ENCODE peak calls at places on chromosomes 2 and 18, in ten cellular contexts. H, M, O, A, N, D, E, Z, S and C are unnamed samples.

GRCh38 chr2:45823723-45824206 is 172.3 kb downstream of the PRKCE start:
- DNase-seq in S (peak), H (peak), D (no peak), M (peak), Z (peak), N (peak), O (peak), A (peak), E (no peak), C (no peak)

GRCh38 chr2:20539776-20540586 is 93.1 kb downstream of the RHOB start:
- DNase-seq in E (no peak), O (no peak), S (no peak), Z (no peak), D (peak), H (peak), A (no peak), M (no peak), N (no peak), C (no peak)

GRCh38 chr2:131517106-131517831 is 10.4 kb upstream of the CCDC74A start:
- DNase-seq in S (no peak), O (no peak), D (no peak), H (no peak), Z (no peak), E (no peak), A (no peak), M (no peak), N (no peak), C (no peak)

GRCh38 chr2:111694690-111695089 is 189.3 kb downstream of the ANAPC1 start:
- DNase-seq in O (no peak), A (peak), E (no peak), D (peak), M (peak), H (peak), Z (peak), S (no peak), N (peak), C (peak)

GRCh38 chr2:30336978-30337841 is 105.9 kb downstream of the LBH start:
- DNase-seq in N (no peak), M (no peak), A (peak), O (no peak), D (no peak), Z (no peak), H (no peak), S (no peak), E (no peak), C (no peak)

GRCh38 chr2:238152811-238153688 is 5.7 kb upstream of the ERFE start:
- DNase-seq in N (no peak), H (no peak), E (no peak), M (no peak), Z (no peak), A (no peak), S (peak), O (no peak), D (no peak), C (no peak)

GRCh38 chr2:50607746-50608145 is 424.2 kb downstream of the NRXN1 start:
- DNase-seq in D (no peak), S (no peak), M (no peak), O (no peak), Z (no peak), H (no peak), N (no peak), A (no peak), E (no peak), C (no peak)

GRCh38 chr2:239181601-239182471 is 219.0 kb downstream of the HDAC4 start:
- DNase-seq in S (no peak), E (no peak), Z (no peak), H (no peak), M (no peak), O (peak), D (no peak), N (no peak), A (no peak), C (no peak)

GRCh38 chr18:79944126-79944731 is 7.2 kb downstream of the SLC66A2 start:
- DNase-seq in E (no peak), Z (peak), M (no peak), H (no peak), D (no peak), S (no peak), A (no peak), O (no peak), N (no peak), C (no peak)

GRCh38 chr2:168495524-168495923 is 39.5 kb downstream of the CERS6 start:
- DNase-seq in S (no peak), H (no peak), Z (no peak), N (no peak), D (no peak), E (no peak), M (no peak), A (no peak), O (no peak), C (no peak)

GRCh38 chr2:227456772-227457171 is 15.2 kb upstream of the AGFG1 start:
- DNase-seq in M (no peak), Z (peak), N (no peak), D (peak), E (no peak), A (no peak), S (no peak), H (no peak), O (no peak), C (no peak)

DNA sequence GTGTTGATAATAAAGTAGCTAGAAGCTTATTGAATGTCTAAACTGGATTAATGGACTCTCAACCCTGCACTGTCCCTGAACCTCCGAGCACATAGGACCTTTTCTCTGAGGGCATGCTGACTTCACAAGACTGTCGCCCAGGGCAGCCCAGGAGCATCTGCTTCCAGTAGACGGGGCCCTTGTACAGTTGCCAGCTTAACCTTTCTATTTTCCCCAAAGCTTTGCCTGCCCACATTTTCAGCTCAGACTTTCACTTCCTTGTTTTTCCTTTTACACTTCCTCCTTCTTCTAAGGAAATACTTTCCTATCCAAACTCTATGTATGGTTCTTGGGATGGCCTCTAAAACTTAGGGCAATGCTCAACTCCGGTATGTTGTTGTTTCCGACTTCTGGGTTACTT is 1.3 kb downstream of the VWA3B start:
- DNase-seq in H (no peak), N (no peak), D (no peak), E (no peak), M (no peak), S (no peak), O (no peak), A (no peak), Z (no peak), C (no peak)
- H3K4me3 ChIP-seq in H (no peak), N (no peak), D (no peak), E (no peak), M (no peak), S (no peak), O (no peak), A (no peak), Z (no peak), C (no peak)

GRCh38 chr18:45284174-45284573 is 331.1 kb upstream of the SLC14A2 start:
- DNase-seq in S (no peak), D (no peak), O (no peak), N (no peak), M (no peak), H (no peak), A (no peak), Z (no peak), E (no peak), C (no peak)
- TF ChIP-seq CTCF in S (no peak), D (no peak), O (no peak), N (no peak), M (no peak), H (no peak), A (no peak), Z (no peak), E (no peak), C (no peak)

DNA sequence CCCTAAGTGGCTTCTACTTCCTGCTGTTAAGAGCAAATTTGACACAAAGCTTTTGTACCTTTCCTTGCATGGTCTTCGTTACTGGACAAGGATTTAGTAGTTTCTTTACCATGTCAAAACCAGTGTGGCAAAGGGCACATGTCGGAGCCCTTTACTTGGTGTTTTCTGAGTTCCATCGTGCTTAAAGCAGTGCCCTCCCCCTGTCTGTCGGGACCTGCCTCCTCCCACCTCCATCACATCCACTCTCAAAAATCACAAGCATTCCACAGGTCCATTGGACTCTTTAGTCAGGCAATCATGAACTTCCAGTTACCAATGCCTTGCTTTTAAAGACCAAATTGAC is 763 bp downstream of the CCDC141 start:
- DNase-seq in E (no peak), N (no peak), D (no peak), S (no peak), A (no peak), O (no peak), Z (no peak), H (no peak), M (no peak), C (no peak)
- H3K4me3 ChIP-seq in E (no peak), N (no peak), D (no peak), S (peak), A (no peak), O (peak), Z (no peak), H (no peak), M (no peak), C (no peak)

DNA sequence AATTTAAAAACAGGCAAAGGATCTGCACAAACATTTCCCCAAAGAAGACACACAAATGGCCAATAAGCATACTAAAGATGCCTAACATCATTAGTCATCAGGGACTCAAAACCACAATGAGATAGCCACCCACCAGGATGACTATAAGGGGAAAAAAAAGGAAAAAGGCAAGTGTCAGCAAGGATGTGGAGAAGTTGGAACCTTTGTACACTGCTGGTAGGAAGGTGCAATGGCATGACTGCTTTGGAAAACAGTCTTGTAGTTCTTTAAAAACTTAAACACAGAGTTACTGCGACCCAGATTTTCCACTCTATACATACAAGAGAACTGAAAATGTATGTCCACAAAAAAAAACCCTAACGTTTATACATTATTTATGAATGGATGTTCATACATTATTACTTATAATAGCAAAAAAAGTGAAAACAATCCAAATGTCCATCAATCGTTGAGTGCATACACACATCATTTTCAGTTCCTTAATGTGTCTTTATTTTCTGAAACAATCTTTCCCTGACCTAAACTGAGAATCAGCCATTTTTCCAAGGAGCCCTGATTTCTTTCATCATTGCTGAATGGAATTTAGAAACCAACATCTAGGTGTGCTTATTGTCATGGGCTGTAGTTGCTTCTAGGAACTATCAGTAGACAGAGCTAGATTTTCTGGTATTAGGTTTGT is 64.7 kb upstream of the TLK1 start:
- DNase-seq in D (peak), A (peak), O (no peak), H (no peak), M (peak), Z (peak), S (no peak), N (peak), E (peak), C (peak)
- TF ChIP-seq CTCF in D (peak), A (peak), O (no peak), H (no peak), M (peak), Z (peak), S (no peak), N (no peak), E (peak), C (peak)

GRCh38 chr2:232455426-232456255 is at the start of gene ALPI:
- DNase-seq in O (no peak), M (no peak), Z (no peak), D (no peak), N (no peak), A (no peak), H (no peak), E (no peak), S (no peak), C (no peak)
- H3K4me3 ChIP-seq in O (no peak), M (no peak), Z (no peak), D (no peak), N (no peak), A (no peak), H (no peak), E (no peak), S (no peak), C (no peak)

GRCh38 chr18:43563780-43564179 is 286.5 kb upstream of the SYT4 start:
- DNase-seq in E (no peak), M (peak), D (peak), N (peak), S (no peak), A (peak), H (no peak), O (no peak), Z (peak), C (no peak)
- TF ChIP-seq CTCF in E (peak), M (peak), D (peak), N (no peak), S (peak), A (peak), H (no peak), O (peak), Z (peak), C (peak)

DNA sequence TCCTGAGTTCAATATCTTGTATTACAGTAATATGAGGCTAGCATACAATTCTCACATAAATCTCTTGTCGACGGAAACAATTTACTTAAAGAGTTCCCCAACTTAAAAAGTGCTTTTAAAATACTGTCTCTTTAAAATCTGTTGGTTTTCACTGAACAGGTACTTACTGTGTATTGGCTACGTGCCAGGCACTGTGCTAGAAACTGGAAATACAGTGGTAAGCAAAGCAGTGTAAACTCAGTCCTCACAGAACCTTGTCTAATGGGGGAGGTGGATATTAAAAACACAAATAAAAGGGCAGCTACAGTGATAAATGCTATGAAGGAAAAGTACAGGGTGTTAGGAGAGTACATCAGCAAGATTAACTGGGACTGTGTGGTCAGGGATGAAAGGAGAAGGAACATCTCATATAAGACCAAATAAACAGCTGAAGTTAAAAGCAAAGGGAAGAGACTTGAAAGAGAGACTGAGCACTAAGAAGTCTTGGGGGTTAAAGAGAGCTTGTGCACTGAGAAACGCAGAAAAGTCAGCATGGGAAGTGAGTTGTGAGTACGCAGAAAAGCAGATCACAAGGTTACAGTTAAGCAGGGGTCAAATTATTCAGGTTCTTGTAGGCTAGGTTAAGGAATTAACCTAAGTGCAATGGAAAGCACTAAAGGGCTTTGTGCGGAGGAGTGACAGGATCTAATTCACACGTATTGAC is 52.5 kb downstream of the USP40 start:
- DNase-seq in A (no peak), M (no peak), Z (no peak), D (no peak), S (no peak), N (no peak), E (no peak), O (no peak), H (no peak), C (no peak)
- H3K4me3 ChIP-seq in A (no peak), M (no peak), Z (no peak), D (no peak), S (no peak), N (no peak), E (no peak), O (no peak), H (no peak), C (no peak)